ENCODE peak calls at places on chromosome 15, in four cellular contexts. A, O, E and J are unnamed samples.

GRCh38 chr15:51731549-51732267 is 5.7 kb downstream of the LYSMD2 start:
- DNase-seq in A (no peak), O (peak), E (peak), J (no peak)

GRCh38 chr15:80777137-80777536 is 2.0 kb upstream of the CEMIP start:
- DNase-seq in A (peak), O (peak), E (peak), J (no peak)

GRCh38 chr15:45715528-45715927 is 80.7 kb downstream of the SQOR start:
- DNase-seq in A (no peak), O (no peak), E (peak), J (no peak)

GRCh38 chr15:95266481-95267061 is 1035.2 kb downstream of the MCTP2 start:
- DNase-seq in A (peak), O (no peak), E (peak), J (no peak)

GRCh38 chr15:74422723-74423442 is 10.9 kb downstream of the SEMA7A start:
- DNase-seq in A (peak), O (peak), E (peak), J (no peak)

GRCh38 chr15:41796457-41796856 is 22.2 kb downstream of the MAPKBP1 start:
- DNase-seq in A (peak), O (no peak), E (peak), J (no peak)

GRCh38 chr15:33460166-33460805 is 149.5 kb downstream of the RYR3 start:
- DNase-seq in A (no peak), O (no peak), E (no peak), J (no peak)

GRCh38 chr15:40095381-40096093 is 13.1 kb downstream of the BMF start:
- DNase-seq in A (no peak), O (no peak), E (no peak), J (no peak)

GRCh38 chr15:82571722-82572222 is 31.5 kb upstream of the RPS17 start:
- DNase-seq in A (peak), O (peak), E (peak), J (peak)

GRCh38 chr15:44289352-44289790 is 852 bp downstream of the GOLM2 start:
- DNase-seq in A (peak), O (no peak), E (peak), J (no peak)

GRCh38 chr15:37014137-37014536 is 86.2 kb downstream of the MEIS2 start:
- DNase-seq in A (peak), O (no peak), E (no peak), J (no peak)

GRCh38 chr15:29131336-29132109 is 138.1 kb downstream of the NSMCE3 start:
- DNase-seq in A (no peak), O (no peak), E (no peak), J (peak)

GRCh38 chr15:73932381-73933191 is 6.3 kb downstream of the LOXL1 start:
- DNase-seq in A (no peak), O (no peak), E (no peak), J (no peak)

GRCh38 chr15:66982250-66982649 is 83.2 kb upstream of the SMAD3 start:
- DNase-seq in A (no peak), O (no peak), E (no peak), J (no peak)

GRCh38 chr15:78362716-78363426 is 22.7 kb downstream of the CRABP1 start:
- DNase-seq in A (peak), O (no peak), E (no peak), J (no peak)

GRCh38 chr15:72312605-72313447 is 7.1 kb downstream of the CELF6 start:
- DNase-seq in A (peak), O (peak), E (peak), J (peak)

GRCh38 chr15:72532991-72533601 is 59.0 kb downstream of the ARIH1 start:
- DNase-seq in A (no peak), O (no peak), E (no peak), J (no peak)

GRCh38 chr15:39454189-39454986 is 126.5 kb upstream of the THBS1 start:
- DNase-seq in A (peak), O (no peak), E (no peak), J (no peak)

GRCh38 chr15:38721549-38721948 is 156.9 kb upstream of the RASGRP1 start:
- DNase-seq in A (peak), O (no peak), E (peak), J (no peak)

GRCh38 chr15:97745481-97746071 is 214.9 kb upstream of the ARRDC4 start:
- DNase-seq in A (no peak), O (no peak), E (no peak), J (no peak)

GRCh38 chr15:72057548-72058091 is 60.3 kb downstream of the MYO9A start:
- DNase-seq in A (no peak), O (no peak), E (no peak), J (no peak)

GRCh38 chr15:36161781-36162212 is 417.6 kb upstream of the CDIN1 start:
- DNase-seq in A (peak), O (no peak), E (peak), J (no peak)

GRCh38 chr15:70347766-70348558 is 250.2 kb upstream of the TLE3 start:
- DNase-seq in A (no peak), O (no peak), E (no peak), J (no peak)

GRCh38 chr15:96353931-96354730 is 23.6 kb downstream of the NR2F2 start:
- DNase-seq in A (no peak), O (no peak), E (no peak), J (no peak)

GRCh38 chr15:71680079-71680461 is 130.3 kb upstream of the NR2E3 start:
- DNase-seq in A (no peak), O (no peak), E (no peak), J (no peak)

GRCh38 chr15:97014001-97014400 is 683.5 kb downstream of the NR2F2 start:
- DNase-seq in A (no peak), O (no peak), E (no peak), J (no peak)

GRCh38 chr15:79071901-79072300 is 18.7 kb downstream of the RASGRF1 start:
- DNase-seq in A (peak), O (no peak), E (no peak), J (no peak)

GRCh38 chr15:69830425-69830824 is 267.3 kb downstream of the TLE3 start:
- DNase-seq in A (no peak), O (no peak), E (no peak), J (no peak)

GRCh38 chr15:22888120-22888859 is 49.8 kb downstream of the NIPA2 start:
- DNase-seq in A (peak), O (no peak), E (peak), J (no peak)

GRCh38 chr15:87267798-87268197 is 988.7 kb downstream of the NTRK3 start:
- DNase-seq in A (peak), O (no peak), E (peak), J (no peak)

GRCh38 chr15:30072630-30073029 is 10.1 kb upstream of the GOLGA8J start:
- DNase-seq in A (no peak), O (no peak), E (peak), J (no peak)

GRCh38 chr15:99253381-99254090 is 2.3 kb downstream of the LRRC28 start:
- DNase-seq in A (peak), O (no peak), E (peak), J (no peak)

GRCh38 chr15:40010681-40011080 is 28.3 kb downstream of the SRP14 start:
- DNase-seq in A (peak), O (no peak), E (peak), J (peak)

GRCh38 chr15:90790561-90790960 is 73.4 kb downstream of the BLM start:
- DNase-seq in A (no peak), O (no peak), E (no peak), J (no peak)

GRCh38 chr15:90790057-90790456 is 72.9 kb downstream of the BLM start:
- DNase-seq in A (no peak), O (no peak), E (no peak), J (no peak)

GRCh38 chr15:90789496-90789895 is 72.3 kb downstream of the BLM start:
- DNase-seq in A (no peak), O (no peak), E (no peak), J (no peak)

GRCh38 chr15:90799639-90800038 is 68.7 kb upstream of the FURIN start:
- DNase-seq in A (no peak), O (no peak), E (no peak), J (no peak)

DNA sequence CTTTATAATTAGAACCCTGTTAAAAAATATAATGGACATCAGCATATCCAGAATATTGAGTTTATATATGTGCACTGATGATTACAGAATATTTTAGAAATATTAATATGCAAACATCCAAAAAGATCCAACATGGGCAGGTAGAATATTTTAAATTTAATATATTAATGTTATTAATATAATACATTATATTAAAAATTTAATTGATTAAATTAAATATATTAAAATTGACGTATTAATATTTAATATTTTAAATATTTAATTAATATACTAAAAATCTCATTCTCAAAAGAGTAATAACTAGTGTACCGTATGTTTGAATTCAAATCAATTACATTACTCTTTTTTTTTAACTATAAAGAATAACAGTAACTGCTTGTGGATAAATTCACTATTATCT is 73.8 kb upstream of the FURIN start:
- DNase-seq in A (no peak), O (no peak), E (no peak), J (no peak)
- TF ChIP-seq CTCF in A (no peak), O (no peak), E (no peak), J (no peak)

GRCh38 chr15:59399465-59400102 is 26.9 kb upstream of the MYO1E start:
- DNase-seq in A (no peak), O (peak), E (no peak), J (no peak)

GRCh38 chr15:59398220-59398619 is 25.5 kb upstream of the MYO1E start:
- DNase-seq in A (no peak), O (no peak), E (no peak), J (no peak)

GRCh38 chr15:59405079-59405478 is 32.4 kb upstream of the MYO1E start:
- DNase-seq in A (no peak), O (no peak), E (no peak), J (no peak)

GRCh38 chr15:59400103-59400813 is 27.6 kb upstream of the MYO1E start:
- DNase-seq in A (no peak), O (no peak), E (no peak), J (no peak)

GRCh38 chr15:59401810-59402569 is 29.3 kb upstream of the MYO1E start:
- DNase-seq in A (no peak), O (no peak), E (no peak), J (no peak)
- TF ChIP-seq CTCF in A (no peak), O (no peak), E (no peak), J (no peak)

GRCh38 chr15:77097317-77097721 is 26.4 kb upstream of the TSPAN3 start:
- DNase-seq in A (no peak), O (no peak), E (no peak), J (no peak)

GRCh38 chr15:77097921-77098320 is 27.0 kb upstream of the TSPAN3 start:
- DNase-seq in A (no peak), O (no peak), E (no peak), J (no peak)

GRCh38 chr15:77096131-77096530 is 25.2 kb upstream of the TSPAN3 start:
- DNase-seq in A (no peak), O (no peak), E (no peak), J (no peak)

GRCh38 chr15:77096541-77096940 is 25.6 kb upstream of the TSPAN3 start:
- DNase-seq in A (no peak), O (no peak), E (no peak), J (no peak)

GRCh38 chr15:77094397-77095030 is 23.6 kb upstream of the TSPAN3 start:
- DNase-seq in A (no peak), O (no peak), E (no peak), J (peak)
- TF ChIP-seq CTCF in A (peak), O (no peak), E (peak), J (no peak)

GRCh38 chr15:32130823-32131222 is 100.5 kb downstream of the CHRNA7 start:
- DNase-seq in A (no peak), O (no peak), E (no peak), J (no peak)
- TF ChIP-seq CTCF in A (no peak), O (no peak), E (no peak), J (no peak)

GRCh38 chr15:94002026-94002425 is 229.3 kb upstream of the MCTP2 start:
- DNase-seq in A (no peak), O (no peak), E (no peak), J (no peak)

GRCh38 chr15:94001113-94001919 is 230.0 kb upstream of the MCTP2 start:
- DNase-seq in A (peak), O (no peak), E (peak), J (no peak)

GRCh38 chr15:93997071-93997658 is 234.2 kb upstream of the MCTP2 start:
- DNase-seq in A (peak), O (no peak), E (peak), J (no peak)

GRCh38 chr15:94004697-94005096 is 226.7 kb upstream of the MCTP2 start:
- DNase-seq in A (no peak), O (no peak), E (no peak), J (peak)

DNA sequence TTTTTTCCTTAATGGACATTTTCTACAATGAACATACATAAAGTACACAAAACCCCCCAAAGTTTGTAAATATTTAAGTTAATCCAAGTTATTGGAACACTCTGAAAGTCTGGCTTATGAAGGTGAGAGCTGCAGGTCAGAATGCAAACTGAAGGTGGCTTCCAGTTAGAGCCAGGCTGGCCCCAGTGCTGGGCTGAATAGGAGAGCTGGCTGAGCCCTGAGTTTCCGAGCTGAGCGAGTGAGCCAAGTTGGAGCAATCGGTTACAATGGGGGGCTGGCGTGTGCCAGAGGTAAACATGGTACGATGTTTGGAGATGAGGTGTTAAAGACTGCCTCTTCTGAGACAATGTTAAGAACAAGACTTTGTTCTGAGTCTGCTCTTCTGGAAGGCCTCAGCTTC is 230.8 kb upstream of the MCTP2 start:
- DNase-seq in A (no peak), O (no peak), E (no peak), J (no peak)
- TF ChIP-seq CTCF in A (no peak), O (no peak), E (no peak), J (no peak)

GRCh38 chr15:89035658-89036057 is 52.6 kb upstream of the ABHD2 start:
- DNase-seq in A (no peak), O (no peak), E (no peak), J (no peak)

GRCh38 chr15:89038146-89038545 is 50.1 kb upstream of the ABHD2 start:
- DNase-seq in A (no peak), O (no peak), E (no peak), J (no peak)

GRCh38 chr15:89030311-89030710 is 57.9 kb upstream of the ABHD2 start:
- DNase-seq in A (no peak), O (no peak), E (no peak), J (no peak)

DNA sequence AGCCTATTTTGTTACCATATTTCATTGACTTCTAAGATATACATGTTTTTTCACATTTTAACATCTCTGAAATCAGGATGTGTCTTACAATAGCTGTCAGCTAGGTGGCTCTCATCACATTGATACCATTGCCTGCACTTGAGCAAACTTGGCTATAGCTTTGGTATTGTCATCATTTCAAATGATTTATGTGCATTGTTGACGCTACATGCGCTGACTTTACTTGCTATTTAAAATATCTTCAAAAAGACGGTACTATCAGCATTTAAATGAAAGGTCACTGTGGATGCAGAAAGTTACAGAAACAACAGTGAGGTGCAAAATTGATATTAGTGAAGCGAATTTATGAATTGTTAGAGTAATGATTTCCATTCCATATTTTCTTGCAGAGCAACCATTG is 54.0 kb upstream of the ABHD2 start:
- DNase-seq in A (peak), O (no peak), E (no peak), J (no peak)
- TF ChIP-seq CTCF in A (peak), O (no peak), E (peak), J (no peak)

DNA sequence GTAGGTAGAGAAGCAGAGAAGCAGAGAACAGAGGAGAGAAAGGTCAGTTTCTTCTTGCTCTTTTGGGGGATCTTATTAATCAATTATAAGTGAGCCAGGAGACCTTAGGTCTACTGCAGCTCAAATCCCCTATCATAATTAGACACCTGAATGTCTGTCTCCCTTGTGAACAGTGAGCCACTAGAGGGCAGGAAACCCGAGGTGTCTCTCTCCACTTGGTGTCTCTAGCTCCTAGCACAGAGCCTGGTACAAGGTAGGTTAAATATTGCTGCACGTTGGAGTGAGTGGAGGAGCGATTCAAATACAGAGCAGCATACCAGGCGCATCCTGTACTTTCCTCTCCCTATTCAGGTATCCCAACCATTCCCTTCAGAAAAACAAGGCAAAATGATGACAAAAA is 2.0 kb upstream of the ST8SIA2 start:
- DNase-seq in A (peak), O (no peak), E (peak), J (no peak)
- TF ChIP-seq CTCF in A (peak), O (no peak), E (peak), J (no peak)